ENCODE peak calls at places on chromosomes 16 and 17, in nine cellular contexts. M, D, B, C, F, L, S, I and Q are unnamed samples.

GRCh38 chr17:43326490-43327275 is 72.1 kb upstream of the ARL4D start:
- DNase-seq in M (no peak), D (no peak), B (no peak), C (no peak), F (no peak), L (no peak), S (no peak), I (no peak), Q (no peak)

GRCh38 chr16:74586948-74587347 is 20.0 kb downstream of the GLG1 start:
- DNase-seq in M (no peak), D (no peak), B (no peak), C (no peak), F (no peak), L (no peak), S (no peak), I (no peak), Q (no peak)

GRCh38 chr17:60229189-60229802 is 79.5 kb downstream of the CA4 start:
- DNase-seq in M (no peak), D (no peak), B (no peak), C (no peak), F (no peak), L (no peak), S (no peak), I (no peak), Q (no peak)

GRCh38 chr16:57764341-57765159 is 29.0 kb downstream of the KATNB1 start:
- DNase-seq in M (no peak), D (peak; percentile 16), B (peak; percentile 77), C (peak; percentile 45), F (no peak), L (peak; percentile 85), S (peak; percentile 86), I (no peak), Q (no peak)

GRCh38 chr17:35842239-35842638 is 26.5 kb downstream of the HEATR9 start:
- DNase-seq in M (no peak), D (no peak), B (no peak), C (no peak), F (no peak), L (no peak), S (no peak), I (no peak), Q (no peak)

GRCh38 chr16:78286076-78286475 is 186.6 kb downstream of the WWOX start:
- DNase-seq in M (no peak), D (no peak), B (no peak), C (no peak), F (no peak), L (no peak), S (no peak), I (no peak), Q (no peak)

GRCh38 chr16:84738255-84739038 is 38.6 kb downstream of the USP10 start:
- DNase-seq in M (peak; percentile 85), D (peak; percentile 79), B (peak; percentile 73), C (peak; percentile 87), F (peak; percentile 91), L (peak; percentile 77), S (peak; percentile 84), I (peak; percentile 81), Q (peak; percentile 82)

GRCh38 chr17:48002920-48003685 is 32.2 kb downstream of the CDK5RAP3 start:
- DNase-seq in M (no peak), D (no peak), B (no peak), C (peak; percentile 79), F (no peak), L (no peak), S (no peak), I (no peak), Q (no peak)

GRCh38 chr17:39866013-39866730 is 1.8 kb upstream of the ZPBP2 start:
- DNase-seq in M (no peak), D (no peak), B (no peak), C (no peak), F (no peak), L (no peak), S (no peak), I (no peak), Q (no peak)

GRCh38 chr17:8426802-8427201 is 8.9 kb upstream of the NDEL1 start:
- DNase-seq in M (no peak), D (no peak), B (no peak), C (no peak), F (no peak), L (no peak), S (no peak), I (no peak), Q (no peak)

GRCh38 chr16:87536795-87537142 is 43.9 kb upstream of the ZCCHC14 start:
- DNase-seq in M (no peak), D (no peak), B (no peak), C (no peak), F (no peak), L (no peak), S (no peak), I (no peak), Q (no peak)
- H3K9me3 ChIP-seq in M (peaks cover 6% of the 10 kb centered on the region), D (no peaks in the 10 kb centered on the region), B (peaks cover 20% of the 10 kb centered on the region), C (no peaks in the 10 kb centered on the region), F (no peaks in the 10 kb centered on the region), L (no peaks in the 10 kb centered on the region), S (peaks cover 61% of the 10 kb centered on the region), I (no peaks in the 10 kb centered on the region), Q (no peaks in the 10 kb centered on the region)

DNA sequence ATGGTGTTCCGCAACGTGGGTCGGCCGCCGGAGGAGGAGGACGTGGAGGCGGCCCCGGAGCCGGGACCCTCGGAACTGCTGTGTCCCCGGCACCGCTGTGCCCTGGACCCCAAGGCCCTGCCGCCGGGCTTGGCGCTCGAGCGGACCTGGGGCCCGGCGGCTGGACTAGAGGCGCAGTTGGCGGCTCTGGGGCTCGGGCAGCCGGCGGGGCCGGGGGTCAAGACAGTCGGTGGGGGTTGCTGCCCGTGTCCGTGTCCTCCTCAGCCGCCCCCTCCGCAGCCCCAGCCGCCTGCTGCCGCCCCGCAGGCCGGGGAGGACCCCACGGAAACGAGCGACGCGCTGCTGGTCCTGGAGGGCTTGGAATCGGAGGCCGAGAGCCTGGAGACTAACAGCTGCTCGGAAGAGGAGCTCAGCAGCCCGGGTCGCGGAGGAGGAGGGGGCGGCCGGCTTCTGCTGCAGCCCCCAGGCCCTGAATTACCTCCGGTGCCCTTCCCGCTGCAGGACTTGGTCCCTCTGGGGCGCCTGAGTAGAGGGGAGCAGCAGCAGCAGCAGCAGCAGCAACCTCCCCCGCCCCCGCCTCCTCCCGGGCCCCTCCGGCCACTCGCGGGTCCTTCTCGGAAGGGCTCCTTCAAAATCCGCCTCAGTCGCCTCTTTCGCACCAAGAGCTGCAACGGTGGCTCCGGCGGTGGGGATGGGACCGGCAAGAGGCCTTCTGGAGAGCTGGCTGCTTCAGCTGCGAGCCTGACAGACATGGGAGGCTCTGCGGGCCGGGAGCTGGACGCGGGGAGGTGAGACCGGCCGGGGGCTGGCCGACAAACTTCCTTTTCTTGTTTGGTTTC is 820 bp downstream of the SOCS7 start:
- DNase-seq in M (peak; percentile 65), D (peak; percentile 12), B (peak; percentile 44), C (peak; percentile 58), F (peak; percentile 31), L (peak; percentile 41), S (peak; percentile 29), I (peak; percentile 68), Q (peak; percentile 39)
- H3K27ac ChIP-seq in M (peak overlapping the region; percentile 75), D (no peak overlapping the region), B (peak overlapping the region; percentile 71), C (no peak overlapping the region), F (peak overlapping the region; percentile 94), L (peak overlapping the region; percentile 88), S (peak overlapping the region; percentile 99), I (peak overlapping the region; percentile 84), Q (peak overlapping the region; percentile 81)

GRCh38 chr17:44555056-44555455 is 2.2 kb upstream of the FZD2 start:
- DNase-seq in M (no peak), D (no peak), B (no peak), C (no peak), F (no peak), L (no peak), S (no peak), I (no peak), Q (no peak)
- TF ChIP-seq CTCF in M (no peak), D (no peak), B (no peak), C (no peak), F (no peak), L (no peak), S (no peak), I (no peak), Q (no peak)

GRCh38 chr17:55458977-55459376 is 37.3 kb upstream of the MMD start:
- DNase-seq in M (no peak), D (no peak), B (no peak), C (no peak), F (no peak), L (no peak), S (no peak), I (no peak), Q (no peak)
- H3K9me3 ChIP-seq in M (no peaks in the 10 kb centered on the region), D (no peaks in the 10 kb centered on the region), B (no peaks in the 10 kb centered on the region), C (no peaks in the 10 kb centered on the region), F (no peaks in the 10 kb centered on the region), L (no peaks in the 10 kb centered on the region), S (no peaks in the 10 kb centered on the region), I (no peaks in the 10 kb centered on the region), Q (no peaks in the 10 kb centered on the region)

GRCh38 chr17:2215616-2216364 is 87.8 kb downstream of the SMG6 start:
- DNase-seq in M (peak; percentile 82), D (peak; percentile 64), B (peak; percentile 79), C (peak; percentile 60), F (peak; percentile 72), L (peak; percentile 53), S (no peak), I (no peak), Q (peak; percentile 72)

GRCh38 chr17:2214047-2214717 is 89.4 kb downstream of the SMG6 start:
- DNase-seq in M (peak; percentile 86), D (no peak), B (peak; percentile 62), C (peak; percentile 43), F (peak; percentile 29), L (peak; percentile 90), S (no peak), I (peak; percentile 80), Q (peak; percentile 47)

GRCh38 chr17:2213291-2213960 is 90.2 kb downstream of the SMG6 start:
- DNase-seq in M (peak; percentile 40), D (no peak), B (no peak), C (no peak), F (no peak), L (peak; percentile 42), S (no peak), I (no peak), Q (no peak)

GRCh38 chr17:2212328-2212981 is 91.1 kb downstream of the SMG6 start:
- DNase-seq in M (peak; percentile 86), D (no peak), B (no peak), C (no peak), F (no peak), L (no peak), S (no peak), I (peak; percentile 85), Q (no peak)

DNA sequence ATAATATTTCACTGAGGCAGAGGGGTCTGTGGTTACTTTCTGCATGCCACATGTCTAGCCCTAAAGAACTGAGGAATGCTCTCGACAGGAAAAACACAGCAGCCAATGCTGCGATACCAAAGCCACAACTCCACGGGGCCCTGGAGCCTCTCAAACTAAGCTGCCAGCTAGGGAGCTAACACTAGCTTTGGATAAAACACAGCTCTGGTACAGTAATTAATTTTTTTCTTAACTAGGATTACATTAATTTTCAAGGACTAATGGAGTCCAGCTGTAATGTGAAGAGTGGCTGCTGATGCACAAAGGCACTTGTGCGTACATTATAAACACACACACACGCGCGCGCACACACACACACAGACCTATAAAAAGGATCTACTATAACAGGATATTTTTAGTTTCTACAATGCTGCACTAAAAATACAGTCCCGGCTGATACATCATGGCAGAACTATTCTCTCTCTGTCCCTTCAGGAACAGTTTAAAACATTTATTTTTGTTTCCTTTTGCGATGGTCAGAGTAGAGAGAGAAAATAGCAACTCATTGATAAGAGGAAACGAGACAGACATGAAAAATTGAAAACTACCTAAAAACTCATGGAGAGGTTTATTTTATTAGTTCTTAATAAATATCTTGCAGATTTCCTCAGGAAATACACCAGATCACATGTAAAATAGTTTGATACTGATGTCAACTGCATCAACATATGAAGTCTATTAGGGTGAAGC is 88.5 kb downstream of the SMG6 start:
- DNase-seq in M (peak; percentile 89), D (peak; percentile 16), B (no peak), C (peak; percentile 15), F (peak; percentile 36), L (no peak), S (no peak), I (no peak), Q (peak; percentile 64)
- H3K27ac ChIP-seq in M (peak overlapping the region; percentile 94), D (peak overlapping the region; percentile 71), B (peak overlapping the region; percentile 76), C (no peak overlapping the region), F (peak overlapping the region; percentile 90), L (peak overlapping the region; percentile 52), S (no peak overlapping the region), I (peak overlapping the region; percentile 74), Q (peak overlapping the region; percentile 97)